ENCODE peak calls at places on chromosomes 13 and 19, in nine cellular contexts. F, C, X, U, Z, T, K, O and L are unnamed samples.

GRCh38 chr13:112760440-112760839 is 70.6 kb downstream of the ATP11A start:
- DNase-seq in Z (no peak), K (peak), F (no peak), O (peak), T (no peak), C (peak), X (peak), U (no peak), L (no peak)

GRCh38 chr13:23500858-23501257 is 67.4 kb upstream of the SACS start:
- DNase-seq in U (peak), X (peak), O (no peak), T (no peak), F (no peak), C (peak), Z (no peak), K (peak), L (no peak)

GRCh38 chr13:48908381-48909087 is 67.2 kb upstream of the FNDC3A start:
- DNase-seq in Z (no peak), F (no peak), U (no peak), K (no peak), O (peak), T (no peak), X (peak), C (peak), L (no peak)

GRCh38 chr19:4977299-4978174 is 8.6 kb downstream of the KDM4B start:
- DNase-seq in K (peak), T (no peak), C (peak), X (peak), Z (no peak), O (peak), U (peak), F (peak), L (no peak)

GRCh38 chr19:58088521-58089052 is 9.4 kb downstream of the ZSCAN18 start:
- DNase-seq in T (no peak), X (no peak), O (no peak), F (no peak), K (no peak), C (no peak), Z (no peak), U (no peak), L (no peak)

GRCh38 chr13:105346141-105346766 is 1189.2 kb downstream of the EFNB2 start:
- DNase-seq in K (peak), F (no peak), Z (no peak), X (peak), O (peak), C (peak), T (no peak), U (peak), L (no peak)

GRCh38 chr19:47679251-47679900 is 33.8 kb upstream of the EHD2 start:
- DNase-seq in F (no peak), K (no peak), X (no peak), Z (no peak), U (no peak), C (no peak), O (no peak), T (no peak), L (no peak)

GRCh38 chr13:101455863-101456262 is 3.4 kb downstream of the ITGBL1 start:
- DNase-seq in U (peak), X (peak), Z (no peak), T (no peak), C (peak), K (peak), F (no peak), O (peak), L (no peak)

GRCh38 chr13:59901191-59901590 is 262.5 kb downstream of the DIAPH3 start:
- DNase-seq in O (no peak), U (no peak), Z (no peak), C (no peak), K (no peak), T (no peak), X (no peak), F (no peak), L (no peak)

GRCh38 chr19:53808710-53809125 is 15.4 kb downstream of the NLRP12 start:
- DNase-seq in O (peak), Z (no peak), X (peak), U (no peak), K (peak), F (no peak), T (no peak), C (peak), L (no peak)

GRCh38 chr13:113907637-113908617 is 44.1 kb upstream of the GAS6 start:
- DNase-seq in T (no peak), X (peak), F (no peak), C (peak), Z (no peak), O (peak), K (peak), U (peak), L (peak)

GRCh38 chr13:71240906-71241305 is 626.1 kb downstream of the DACH1 start:
- DNase-seq in X (peak), K (no peak), U (no peak), F (no peak), Z (no peak), O (peak), C (peak), T (no peak), L (no peak)

GRCh38 chr13:45728759-45729158 is 26.6 kb downstream of the CBY2 start:
- DNase-seq in F (no peak), X (peak), K (no peak), O (peak), C (no peak), T (peak), Z (no peak), U (no peak), L (no peak)